ENCODE peak calls at places on chromosome 21, in seven cellular contexts. One of them, this sample, is unnamed.

GRCh38 chr21:30882907-30883597 is 1.7 kb upstream of the KRTAP11-1 start:
- DNase-seq in H1: no peak
- DNase-seq in mesendoderm: no peak
- DNase-seq in trophoblast cell: no peak
- DNase-seq in H9: no peak
- DNase-seq in mesenchymal stem cell: no peak
- DNase-seq in neuronal stem cell: no peak
- DNase-seq in this sample: no peak

GRCh38 chr21:26179501-26179900 is 8.9 kb upstream of the APP start:
- DNase-seq in neuronal stem cell: no peak
- DNase-seq in trophoblast cell: no peak
- DNase-seq in mesenchymal stem cell: no peak
- DNase-seq in mesendoderm: no peak
- DNase-seq in H9: no peak
- DNase-seq in H1: no peak
- DNase-seq in this sample: no peak

GRCh38 chr21:28215214-28215954 is 777.3 kb downstream of the LTN1 start:
- DNase-seq in mesenchymal stem cell: peak; percentile 35
- DNase-seq in H1: no peak
- DNase-seq in H9: no peak
- DNase-seq in neuronal stem cell: no peak
- DNase-seq in mesendoderm: no peak
- DNase-seq in trophoblast cell: peak; percentile 82
- DNase-seq in this sample: peak; percentile 69

GRCh38 chr21:29571949-29572348 is 273.2 kb downstream of the BACH1 start:
- DNase-seq in H1: no peak
- DNase-seq in mesenchymal stem cell: no peak
- DNase-seq in mesendoderm: no peak
- DNase-seq in neuronal stem cell: no peak
- DNase-seq in H9: no peak
- DNase-seq in trophoblast cell: no peak
- DNase-seq in this sample: no peak

GRCh38 chr21:34009193-34009592 is 64.2 kb upstream of the MRPS6 start:
- DNase-seq in mesenchymal stem cell: no peak
- DNase-seq in trophoblast cell: no peak
- DNase-seq in H1: no peak
- DNase-seq in mesendoderm: no peak
- DNase-seq in neuronal stem cell: no peak
- DNase-seq in H9: no peak
- DNase-seq in this sample: no peak

GRCh38 chr21:32524010-32524719 is 61.2 kb downstream of the TCP10L start:
- DNase-seq in trophoblast cell: peak; percentile 3
- DNase-seq in neuronal stem cell: no peak
- DNase-seq in mesendoderm: peak; percentile 65
- DNase-seq in mesenchymal stem cell: peak; percentile 24
- DNase-seq in H9: no peak
- DNase-seq in H1: no peak
- DNase-seq in this sample: peak; percentile 83

GRCh38 chr21:41250519-41250918 is 66.1 kb upstream of the FAM3B start:
- DNase-seq in H9: no peak
- DNase-seq in mesenchymal stem cell: no peak
- DNase-seq in H1: no peak
- DNase-seq in trophoblast cell: peak; percentile 13
- DNase-seq in mesendoderm: no peak
- DNase-seq in neuronal stem cell: no peak
- DNase-seq in this sample: peak; percentile 30

GRCh38 chr21:34042735-34043134 is 30.6 kb upstream of the MRPS6 start:
- DNase-seq in mesenchymal stem cell: no peak
- DNase-seq in H9: no peak
- DNase-seq in H1: no peak
- DNase-seq in neuronal stem cell: no peak
- DNase-seq in mesendoderm: no peak
- DNase-seq in trophoblast cell: no peak
- DNase-seq in this sample: no peak

GRCh38 chr21:43034098-43034497 is 41.5 kb downstream of the CBS start:
- DNase-seq in mesenchymal stem cell: no peak
- DNase-seq in H9: no peak
- DNase-seq in mesendoderm: no peak
- DNase-seq in H1: no peak
- DNase-seq in neuronal stem cell: no peak
- DNase-seq in trophoblast cell: no peak
- DNase-seq in this sample: peak; percentile 6

GRCh38 chr21:27975514-27975913 is 1008.6 kb upstream of the ADAMTS5 start:
- DNase-seq in H9: no peak
- DNase-seq in mesenchymal stem cell: no peak
- DNase-seq in mesendoderm: no peak
- DNase-seq in trophoblast cell: no peak
- DNase-seq in neuronal stem cell: no peak
- DNase-seq in H1: no peak
- DNase-seq in this sample: no peak

GRCh38 chr21:28832715-28833061 is 160.0 kb downstream of the LTN1 start:
- DNase-seq in trophoblast cell: no peak
- DNase-seq in H1: no peak
- DNase-seq in mesendoderm: no peak
- DNase-seq in H9: no peak
- DNase-seq in neuronal stem cell: no peak
- DNase-seq in mesenchymal stem cell: no peak
- DNase-seq in this sample: no peak

DNA sequence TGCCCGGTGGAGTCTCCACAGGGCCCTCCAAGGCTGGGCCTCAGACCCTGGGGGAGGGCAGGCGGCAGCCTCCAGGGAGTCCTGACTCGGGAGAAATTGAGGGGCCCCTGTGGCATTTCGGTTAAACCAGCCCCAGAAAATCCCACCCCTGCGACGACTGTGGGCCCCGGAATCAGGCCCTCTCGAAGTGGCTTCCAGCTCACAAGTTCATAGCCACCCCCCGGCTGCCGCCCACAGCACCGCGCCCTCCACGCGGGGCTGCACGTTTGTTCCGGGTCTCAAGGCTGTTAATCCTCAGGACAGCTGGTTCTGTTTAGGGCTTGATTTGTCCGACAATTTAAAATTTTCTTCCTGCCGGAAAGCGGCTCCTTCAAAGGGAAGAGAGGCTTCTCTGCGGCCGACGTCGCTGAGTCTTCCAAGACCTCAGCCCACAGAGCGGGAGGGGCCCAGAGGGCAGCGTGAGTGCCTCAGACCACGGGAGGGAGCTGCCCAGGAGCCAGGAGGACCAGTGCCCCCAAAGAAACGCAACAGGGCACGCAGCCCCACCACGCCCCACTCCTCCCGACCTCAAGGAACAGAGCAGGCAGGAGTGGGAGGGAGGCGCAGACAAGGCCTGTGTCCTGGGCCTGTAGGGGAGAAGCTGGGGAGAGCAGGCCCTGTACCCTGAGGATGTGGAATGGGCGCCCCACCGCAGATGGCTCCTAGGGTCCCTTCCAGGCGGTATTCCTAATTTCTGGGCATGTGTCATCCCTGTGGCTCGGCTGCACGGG is 14.5 kb upstream of the COL6A2 start:
- DNase-seq in H1: no peak
- DNase-seq in mesenchymal stem cell: no peak
- DNase-seq in H9: peak; percentile 28
- DNase-seq in trophoblast cell: no peak
- DNase-seq in neuronal stem cell: no peak
- DNase-seq in mesendoderm: no peak
- DNase-seq in this sample: no peak
- H3K4ac ChIP-seq in H1: no peak overlapping the region
- H3K4ac ChIP-seq in mesenchymal stem cell: no peak overlapping the region
- H3K4ac ChIP-seq in H9: no peak overlapping the region
- H3K4ac ChIP-seq in trophoblast cell: no peak overlapping the region
- H3K4ac ChIP-seq in neuronal stem cell: peak overlapping the region; percentile 46
- H3K4ac ChIP-seq in mesendoderm: no peak overlapping the region
- H3K4ac ChIP-seq in this sample: peak overlapping the region; percentile 43

DNA sequence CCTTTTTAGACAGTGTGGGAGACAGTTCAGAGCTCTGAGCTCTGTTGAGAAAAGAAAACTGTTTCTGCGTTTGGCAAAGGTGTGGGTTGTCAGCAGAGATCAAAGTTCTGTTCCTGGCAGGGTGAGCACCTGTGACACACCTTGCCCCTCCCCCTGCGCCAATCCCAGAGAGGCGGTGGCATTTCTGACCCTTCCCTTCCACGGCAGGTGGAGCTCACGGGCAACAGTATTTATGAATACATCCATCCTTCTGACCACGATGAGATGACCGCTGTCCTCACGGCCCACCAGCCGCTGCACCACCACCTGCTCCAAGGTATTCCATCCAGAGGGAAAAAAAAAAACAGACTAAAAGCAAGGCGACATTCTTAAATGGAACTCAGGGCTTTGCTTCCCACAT is 20.7 kb downstream of the SIM2 start:
- DNase-seq in trophoblast cell: no peak
- DNase-seq in mesendoderm: no peak
- DNase-seq in mesenchymal stem cell: no peak
- DNase-seq in H9: no peak
- DNase-seq in neuronal stem cell: no peak
- DNase-seq in H1: no peak
- DNase-seq in this sample: no peak
- H3K4ac ChIP-seq in trophoblast cell: no peak overlapping the region
- H3K4ac ChIP-seq in mesendoderm: no peak overlapping the region
- H3K4ac ChIP-seq in mesenchymal stem cell: no peak overlapping the region
- H3K4ac ChIP-seq in H9: no peak overlapping the region
- H3K4ac ChIP-seq in neuronal stem cell: no peak overlapping the region
- H3K4ac ChIP-seq in H1: no peak overlapping the region
- H3K4ac ChIP-seq in this sample: no peak overlapping the region

GRCh38 chr21:44441581-44442265 is 13.6 kb upstream of the LRRC3 start:
- DNase-seq in H9: no peak
- DNase-seq in H1: no peak
- DNase-seq in mesenchymal stem cell: no peak
- DNase-seq in trophoblast cell: no peak
- DNase-seq in mesendoderm: no peak
- DNase-seq in neuronal stem cell: no peak
- DNase-seq in this sample: no peak

GRCh38 chr21:44438531-44439210 is 16.6 kb upstream of the LRRC3 start:
- DNase-seq in neuronal stem cell: no peak
- DNase-seq in H9: no peak
- DNase-seq in mesenchymal stem cell: no peak
- DNase-seq in trophoblast cell: no peak
- DNase-seq in mesendoderm: no peak
- DNase-seq in H1: no peak
- DNase-seq in this sample: no peak

GRCh38 chr21:44441041-44441400 is 14.3 kb upstream of the LRRC3 start:
- DNase-seq in H9: no peak
- DNase-seq in mesenchymal stem cell: no peak
- DNase-seq in neuronal stem cell: no peak
- DNase-seq in mesendoderm: no peak
- DNase-seq in trophoblast cell: no peak
- DNase-seq in H1: no peak
- DNase-seq in this sample: no peak

GRCh38 chr21:44439211-44439600 is 16.1 kb upstream of the LRRC3 start:
- DNase-seq in H9: no peak
- DNase-seq in mesendoderm: no peak
- DNase-seq in mesenchymal stem cell: no peak
- DNase-seq in trophoblast cell: no peak
- DNase-seq in neuronal stem cell: no peak
- DNase-seq in H1: no peak
- DNase-seq in this sample: no peak

DNA sequence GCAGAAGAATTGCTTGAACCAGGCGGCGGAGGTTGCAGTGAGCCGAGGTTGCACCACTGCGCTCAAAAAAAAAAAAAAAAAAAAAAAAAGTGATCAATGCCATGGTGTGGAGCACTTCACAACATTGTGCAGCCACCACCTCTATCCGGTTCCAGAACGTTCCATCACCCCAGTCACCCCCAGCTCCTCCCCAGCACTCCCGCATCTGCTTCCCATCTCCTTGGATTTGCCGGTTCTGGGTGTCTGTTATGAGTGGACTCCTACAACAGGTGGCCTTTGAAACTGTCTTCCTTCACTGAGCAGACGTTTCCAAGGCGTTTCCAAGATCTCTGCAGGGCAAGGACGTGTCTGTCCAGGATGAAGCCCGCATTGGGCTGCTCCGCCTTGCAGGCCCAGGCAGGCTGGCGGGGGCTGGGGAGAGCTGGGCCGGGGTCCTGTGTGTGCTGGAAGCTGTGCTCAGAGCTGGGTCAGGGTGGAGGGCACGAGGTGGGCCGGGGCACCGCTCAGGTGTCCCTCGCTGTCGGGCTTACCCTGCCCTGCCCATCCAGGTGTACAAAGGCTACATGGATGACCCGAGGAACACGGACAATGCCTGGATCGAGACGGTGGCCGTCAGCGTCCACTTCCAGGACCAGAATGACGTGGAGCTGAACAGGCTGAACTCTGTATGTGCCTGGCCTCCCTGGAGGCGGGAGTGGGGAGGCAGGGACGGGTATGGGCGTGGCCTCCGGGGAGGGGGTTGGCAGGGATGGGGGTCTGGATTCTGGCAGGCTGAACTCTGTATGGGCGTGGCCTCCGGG is 14.9 kb upstream of the LRRC3 start:
- DNase-seq in mesenchymal stem cell: no peak
- DNase-seq in H1: no peak
- DNase-seq in H9: no peak
- DNase-seq in mesendoderm: no peak
- DNase-seq in neuronal stem cell: no peak
- DNase-seq in trophoblast cell: no peak
- DNase-seq in this sample: no peak
- H3K4ac ChIP-seq in mesenchymal stem cell: no peak overlapping the region
- H3K4ac ChIP-seq in H1: no peak overlapping the region
- H3K4ac ChIP-seq in H9: no peak overlapping the region
- H3K4ac ChIP-seq in mesendoderm: no peak overlapping the region
- H3K4ac ChIP-seq in neuronal stem cell: no peak overlapping the region
- H3K4ac ChIP-seq in trophoblast cell: no peak overlapping the region
- H3K4ac ChIP-seq in this sample: no peak overlapping the region

GRCh38 chr21:38852708-38853107 is 47.0 kb downstream of the ETS2 start:
- DNase-seq in trophoblast cell: no peak
- DNase-seq in H1: no peak
- DNase-seq in mesenchymal stem cell: no peak
- DNase-seq in H9: no peak
- DNase-seq in mesendoderm: no peak
- DNase-seq in neuronal stem cell: no peak
- DNase-seq in this sample: no peak
- H3K4ac ChIP-seq in trophoblast cell: no peak overlapping the region
- H3K4ac ChIP-seq in H1: no peak overlapping the region
- H3K4ac ChIP-seq in mesenchymal stem cell: no peak overlapping the region
- H3K4ac ChIP-seq in H9: no peak overlapping the region
- H3K4ac ChIP-seq in mesendoderm: no peak overlapping the region
- H3K4ac ChIP-seq in neuronal stem cell: no peak overlapping the region
- H3K4ac ChIP-seq in this sample: no peak overlapping the region

GRCh38 chr21:36552458-36552800 is 72.5 kb upstream of the CLDN14 start:
- DNase-seq in trophoblast cell: no peak
- DNase-seq in H1: no peak
- DNase-seq in mesendoderm: no peak
- DNase-seq in H9: no peak
- DNase-seq in neuronal stem cell: no peak
- DNase-seq in mesenchymal stem cell: no peak
- DNase-seq in this sample: no peak
- H3K4ac ChIP-seq in trophoblast cell: no peak overlapping the region
- H3K4ac ChIP-seq in H1: no peak overlapping the region
- H3K4ac ChIP-seq in mesendoderm: no peak overlapping the region
- H3K4ac ChIP-seq in H9: no peak overlapping the region
- H3K4ac ChIP-seq in neuronal stem cell: no peak overlapping the region
- H3K4ac ChIP-seq in mesenchymal stem cell: no peak overlapping the region
- H3K4ac ChIP-seq in this sample: no peak overlapping the region